ENCODE peak calls at places on chromosomes 1 and 21, in six cellular contexts. F is neural progenitor cell; C is heart left ventricle; A is CD8-positive, alpha-beta T cell; J is stomach; K is lower lobe of right lung. R is an unnamed sample.

GRCh38 chr21:23083242-23083641 is 2085.0 kb downstream of the NCAM2 start:
- DNase-seq in F (no peak), C (no peak), A (no peak), J (no peak), K (no peak), R (no peak)

GRCh38 chr1:175830500-175830899 is 87.1 kb upstream of the TNR start:
- DNase-seq in F (no peak), C (no peak), A (no peak), J (no peak), K (no peak), R (no peak)

GRCh38 chr1:205775015-205775716 is at the start of gene RAB29:
- DNase-seq in F (peak), C (peak), A (peak), J (peak), K (peak), R (peak)

GRCh38 chr1:36217667-36218066 is 6.6 kb upstream of the THRAP3 start:
- DNase-seq in F (no peak), C (no peak), A (no peak), J (no peak), K (no peak), R (no peak)

GRCh38 chr1:84823991-84824390 is 69.0 kb downstream of the LPAR3 start:
- DNase-seq in F (no peak), C (no peak), A (no peak), J (no peak), K (no peak), R (no peak)

GRCh38 chr1:12063141-12064072 is at the start of gene TNFRSF8:
- DNase-seq in F (peak), C (no peak), A (no peak), J (no peak), K (no peak), R (no peak)

GRCh38 chr1:19442150-19443096 is 42.9 kb downstream of the CAPZB start:
- DNase-seq in F (no peak), C (no peak), A (no peak), J (no peak), K (no peak), R (no peak)

GRCh38 chr1:151583796-151584195 is 28.1 kb upstream of the SNX27 start:
- DNase-seq in F (no peak), C (no peak), A (no peak), J (no peak), K (no peak), R (no peak)

GRCh38 chr1:56309065-56309464 is 270.3 kb downstream of the PLPP3 start:
- DNase-seq in F (no peak), C (no peak), A (no peak), J (no peak), K (no peak), R (no peak)

GRCh38 chr1:52659851-52660596 is 27.1 kb downstream of the SHISAL2A start:
- DNase-seq in F (peak), C (no peak), A (no peak), J (no peak), K (no peak), R (no peak)

GRCh38 chr1:61641171-61641570 is 83.8 kb downstream of the TM2D1 start:
- DNase-seq in F (no peak), C (no peak), A (no peak), J (no peak), K (no peak), R (no peak)

GRCh38 chr1:46747683-46748288 is 28.9 kb upstream of the EFCAB14 start:
- DNase-seq in F (peak), C (peak), A (no peak), J (peak), K (no peak), R (peak)

GRCh38 chr1:182054698-182055326 is 6.7 kb downstream of the ZNF648 start:
- DNase-seq in F (peak), C (no peak), A (peak), J (no peak), K (no peak), R (peak)

GRCh38 chr21:45277101-45278045 is 10.3 kb downstream of the POFUT2 start:
- DNase-seq in F (no peak), C (no peak), A (no peak), J (peak), K (peak), R (no peak)

GRCh38 chr1:35192056-35192852 is 691 bp downstream of the SFPQ start:
- DNase-seq in F (peak), C (peak), A (peak), J (peak), K (peak), R (peak)

GRCh38 chr1:31013187-31013864 is 52.2 kb downstream of the PUM1 start:
- DNase-seq in F (no peak), C (no peak), A (no peak), J (no peak), K (no peak), R (no peak)

GRCh38 chr1:234925440-234926251 is 203.0 kb downstream of the TOMM20 start:
- DNase-seq in F (no peak), C (no peak), A (no peak), J (no peak), K (no peak), R (no peak)

GRCh38 chr1:88698140-88698539 is 14.1 kb downstream of the PKN2 start:
- DNase-seq in F (no peak), C (no peak), A (no peak), J (no peak), K (no peak), R (no peak)

GRCh38 chr1:76430532-76430931 is 356.0 kb downstream of the ST6GALNAC3 start:
- DNase-seq in F (no peak), C (no peak), A (no peak), J (no peak), K (no peak), R (no peak)

GRCh38 chr1:245771521-245772281 is 616.9 kb downstream of the KIF26B start:
- DNase-seq in F (no peak), C (no peak), A (no peak), J (no peak), K (no peak), R (no peak)

GRCh38 chr1:114509596-114510234 is 1.3 kb downstream of the TRIM33 start:
- DNase-seq in F (no peak), C (no peak), A (no peak), J (no peak), K (no peak), R (no peak)

GRCh38 chr1:41513388-41513745 is 28.9 kb upstream of the EDN2 start:
- DNase-seq in F (peak), C (no peak), A (no peak), J (no peak), K (no peak), R (no peak)

GRCh38 chr1:7406641-7407546 is 364.2 kb upstream of the VAMP3 start:
- DNase-seq in F (no peak), C (no peak), A (no peak), J (peak), K (no peak), R (peak)

GRCh38 chr1:40232444-40232843 is 15.3 kb upstream of the TMCO2 start:
- DNase-seq in F (no peak), C (no peak), A (no peak), J (no peak), K (no peak), R (no peak)

GRCh38 chr1:79852004-79852403 is 845.5 kb upstream of the ADGRL4 start:
- DNase-seq in F (peak), C (no peak), A (no peak), J (no peak), K (no peak), R (no peak)

GRCh38 chr1:45510036-45510971 is 10.2 kb downstream of the MMACHC start:
- DNase-seq in F (no peak), C (no peak), A (no peak), J (no peak), K (no peak), R (no peak)

GRCh38 chr1:7490576-7490975 is 280.5 kb upstream of the VAMP3 start:
- DNase-seq in F (no peak), C (no peak), A (no peak), J (no peak), K (peak), R (peak)

GRCh38 chr1:155840391-155840790 is 16.6 kb downstream of the GON4L start:
- DNase-seq in F (no peak), C (no peak), A (no peak), J (no peak), K (no peak), R (no peak)

GRCh38 chr1:15154480-15155036 is 1.0 kb downstream of the TMEM51 start:
- DNase-seq in F (peak), C (no peak), A (no peak), J (peak), K (peak), R (peak)

GRCh38 chr1:227934476-227935313 is 13.0 kb downstream of the WNT9A start:
- DNase-seq in F (no peak), C (no peak), A (no peak), J (no peak), K (no peak), R (no peak)

GRCh38 chr21:43648171-43648570 is 11.1 kb downstream of the HSF2BP start:
- DNase-seq in F (no peak), C (no peak), A (no peak), J (no peak), K (no peak), R (no peak)

GRCh38 chr1:58814251-58815068 is 30.6 kb upstream of the JUN start:
- DNase-seq in F (peak), C (peak), A (no peak), J (peak), K (peak), R (peak)

DNA sequence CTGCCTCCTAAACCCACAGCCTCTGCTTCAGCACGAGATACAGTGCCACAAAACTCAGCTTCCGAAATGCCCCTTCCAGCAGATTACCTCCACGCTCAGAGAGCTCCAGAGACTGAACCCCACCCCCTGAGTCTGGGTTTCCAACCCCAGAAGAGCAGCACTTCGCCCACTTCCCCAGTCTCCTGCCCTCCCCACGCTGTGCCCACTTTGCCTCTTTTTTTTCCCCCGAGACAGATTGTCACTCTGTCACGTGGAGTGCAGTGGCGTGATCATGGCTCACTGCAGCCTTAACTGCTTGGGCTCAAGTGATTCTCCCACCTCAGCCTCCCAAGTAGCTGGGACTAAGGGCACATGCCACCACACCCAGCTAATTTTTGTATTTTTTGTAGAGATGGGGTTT is 10.1 kb downstream of the ICMT start:
- DNase-seq in F (no peak), C (no peak), A (no peak), J (no peak), K (no peak), R (no peak)
- H3K27ac ChIP-seq in F (no peak), C (no peak), A (no peak), J (no peak), K (no peak), R (no peak)

GRCh38 chr1:10171105-10171767 is 39.1 kb upstream of the KIF1B start:
- DNase-seq in F (no peak), C (no peak), A (no peak), J (no peak), K (no peak), R (no peak)
- H3K27ac ChIP-seq in F (no peak), C (no peak), A (no peak), J (no peak), K (no peak), R (no peak)

GRCh38 chr21:38809170-38809878 is 3.6 kb downstream of the ETS2 start:
- DNase-seq in F (no peak), C (no peak), A (no peak), J (no peak), K (no peak), R (no peak)
- H3K27ac ChIP-seq in F (no peak), C (peak), A (no peak), J (peak), K (peak), R (no peak)

DNA sequence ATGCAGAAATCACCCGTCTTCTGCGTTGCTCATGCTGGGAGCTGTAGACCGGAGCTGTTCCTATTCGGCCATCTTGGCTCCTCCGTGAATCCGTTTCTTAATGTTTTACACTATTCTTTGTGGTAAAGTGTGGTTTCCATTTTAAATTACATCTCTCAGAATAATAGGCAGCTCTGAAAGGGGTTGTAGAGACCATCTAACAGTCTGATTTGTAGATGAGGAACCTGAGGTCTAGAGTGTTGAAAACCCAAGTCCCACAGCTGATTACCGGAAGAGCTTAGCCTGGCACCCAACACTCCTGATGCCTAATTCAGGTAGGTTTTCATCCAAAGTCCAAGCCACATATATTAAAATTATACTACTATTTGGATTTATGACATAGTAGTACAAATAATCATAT is 144.0 kb downstream of the LEPR start:
- DNase-seq in F (no peak), C (no peak), A (no peak), J (no peak), K (no peak), R (no peak)
- H3K27ac ChIP-seq in F (no peak), C (no peak), A (no peak), J (no peak), K (no peak), R (no peak)

GRCh38 chr1:93979718-93980319 is 70.6 kb upstream of the GCLM start:
- DNase-seq in F (no peak), C (peak), A (no peak), J (no peak), K (no peak), R (peak)
- H3K27ac ChIP-seq in F (no peak), C (no peak), A (no peak), J (peak), K (peak), R (peak)

DNA sequence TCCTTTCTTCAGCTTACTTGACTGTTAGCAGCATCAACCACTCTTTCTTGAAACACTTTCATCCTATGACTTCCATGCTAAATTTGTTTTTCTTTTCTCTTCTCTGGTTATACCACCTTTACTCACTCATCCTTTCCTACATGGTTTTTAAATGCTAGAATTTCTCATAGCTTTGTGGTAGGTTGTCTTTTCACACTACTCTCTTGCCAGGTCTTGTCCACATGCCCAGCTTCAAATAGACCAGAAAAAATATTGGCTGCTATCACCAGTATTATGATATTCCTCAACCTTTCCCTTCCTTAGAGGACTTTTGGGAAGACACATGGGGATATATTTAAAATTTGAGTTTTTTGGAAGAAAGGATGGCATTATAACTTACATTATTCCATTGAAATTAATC is 48.8 kb downstream of the PPP1R12B start:
- DNase-seq in F (no peak), C (no peak), A (no peak), J (no peak), K (no peak), R (no peak)
- H3K27ac ChIP-seq in F (no peak), C (no peak), A (no peak), J (no peak), K (no peak), R (no peak)

DNA sequence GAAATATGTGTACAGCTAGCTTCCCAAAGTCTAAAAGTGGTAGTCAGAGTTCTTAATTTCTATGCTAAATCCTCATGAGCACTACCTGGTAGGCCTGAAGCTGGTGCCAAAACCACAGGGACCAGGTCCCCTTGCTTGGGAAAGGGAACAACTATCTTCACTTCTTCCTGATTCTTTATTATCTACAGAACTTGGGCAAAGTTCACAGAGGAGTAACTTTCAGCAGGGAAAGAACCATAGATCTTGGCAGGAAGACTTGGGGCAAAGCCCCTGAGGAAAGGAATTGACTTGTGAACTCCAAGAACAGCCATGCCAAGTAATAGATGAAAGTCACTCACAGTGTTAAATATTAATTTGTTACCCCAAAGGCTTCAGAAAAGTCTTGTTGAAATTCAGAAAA is 193.0 kb downstream of the ZC3H11B start:
- DNase-seq in F (no peak), C (no peak), A (no peak), J (no peak), K (no peak), R (no peak)
- H3K27ac ChIP-seq in F (no peak), C (no peak), A (no peak), J (no peak), K (no peak), R (no peak)

GRCh38 chr1:183961132-183961531 is 76.4 kb downstream of the COLGALT2 start:
- DNase-seq in F (no peak), C (no peak), A (no peak), J (no peak), K (no peak), R (no peak)

GRCh38 chr1:183958958-183959357 is 78.6 kb downstream of the COLGALT2 start:
- DNase-seq in F (no peak), C (no peak), A (no peak), J (no peak), K (no peak), R (no peak)

GRCh38 chr1:183956559-183957188 is 80.9 kb downstream of the COLGALT2 start:
- DNase-seq in F (no peak), C (no peak), A (no peak), J (no peak), K (no peak), R (no peak)

GRCh38 chr1:183954496-183954895 is 83.0 kb downstream of the COLGALT2 start:
- DNase-seq in F (no peak), C (no peak), A (no peak), J (no peak), K (no peak), R (no peak)

DNA sequence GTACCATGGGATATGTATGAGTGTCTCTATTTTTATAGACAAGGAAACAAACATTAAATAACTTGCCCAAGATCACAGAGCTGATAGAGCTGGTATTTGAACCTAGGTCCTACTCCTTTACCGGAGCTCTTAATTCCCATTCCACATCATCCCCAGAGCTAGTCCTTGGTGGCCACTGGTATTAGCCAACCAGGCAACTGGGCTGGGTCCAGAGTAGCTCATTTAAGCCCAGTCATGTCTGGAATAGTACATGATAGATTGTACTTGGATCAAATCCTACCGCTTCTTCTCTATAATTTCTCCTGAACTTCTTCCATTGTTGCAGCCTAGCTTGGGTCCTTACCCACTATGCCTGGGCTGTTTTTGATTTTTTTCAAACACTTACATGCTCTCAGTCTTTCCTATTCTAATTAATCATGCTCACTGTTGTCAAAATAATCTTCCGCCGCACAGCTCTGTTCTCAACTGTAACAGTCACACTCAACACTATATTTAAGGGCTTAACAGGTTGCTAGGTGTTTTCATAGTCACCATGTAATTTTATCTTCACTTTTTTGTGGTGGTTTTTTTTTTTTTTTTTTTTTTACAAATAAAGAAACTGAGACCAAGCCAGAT is 80.2 kb downstream of the COLGALT2 start:
- DNase-seq in F (no peak), C (no peak), A (no peak), J (no peak), K (no peak), R (no peak)
- H3K27ac ChIP-seq in F (no peak), C (peak), A (peak), J (peak), K (peak), R (no peak)

DNA sequence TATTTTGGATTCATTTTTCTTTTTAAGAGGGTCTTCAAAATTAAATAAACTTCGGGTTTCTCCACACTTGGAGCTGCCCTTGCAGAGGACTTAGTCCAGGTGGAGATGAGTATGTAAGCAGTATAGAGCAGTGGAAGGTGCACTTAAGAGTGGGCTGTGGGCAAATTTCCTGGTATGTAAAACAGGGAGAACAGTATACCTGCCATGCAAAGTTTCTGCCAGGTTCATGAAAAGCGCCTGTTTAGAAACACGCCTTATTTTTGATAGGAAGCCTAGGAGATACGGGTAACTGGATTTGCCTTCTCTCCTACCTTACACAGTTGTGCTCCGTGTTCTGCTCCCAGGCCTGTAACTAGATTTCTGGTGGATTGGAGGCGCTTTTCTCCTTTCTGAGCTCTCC is 1.2 kb downstream of the KDM4A start:
- DNase-seq in F (peak), C (no peak), A (no peak), J (no peak), K (no peak), R (no peak)
- H3K27ac ChIP-seq in F (no peak), C (peak), A (peak), J (peak), K (peak), R (peak)

GRCh38 chr1:27525296-27526271 is 35.6 kb upstream of the WASF2 start:
- DNase-seq in F (peak), C (peak), A (no peak), J (no peak), K (peak), R (no peak)
- H3K27ac ChIP-seq in F (peak), C (peak), A (peak), J (peak), K (peak), R (peak)

R was measured in pancreas.